ENCODE peak calls at places on chromosomes 7 and 10, in four cellular contexts. T is GM23338, C is transverse colon, A is prostate gland. R is an unnamed sample.

GRCh38 chr7:30970074-30970473 is 6.3 kb downstream of the GHRHR start:
- DNase-seq in T (no peak), A (no peak), C (no peak), R (no peak)

GRCh38 chr7:79398145-79398749 is 55.2 kb downstream of the MAGI2 start:
- DNase-seq in C (no peak), A (no peak), T (no peak), R (no peak)

GRCh38 chr7:30688718-30689221 is 6.5 kb upstream of the CRHR2 start:
- DNase-seq in C (peak), A (no peak), T (peak), R (no peak)

GRCh38 chr10:76869931-76870330 is 767.7 kb downstream of the KCNMA1 start:
- DNase-seq in A (no peak), C (no peak), T (no peak), R (no peak)

GRCh38 chr10:5479481-5480161 is 19.7 kb downstream of the CALML5 start:
- DNase-seq in A (no peak), C (no peak), T (no peak), R (no peak)

GRCh38 chr7:149866817-149867447 is 6.8 kb upstream of the ATP6V0E2 start:
- DNase-seq in C (no peak), T (no peak), A (no peak), R (no peak)

GRCh38 chr10:88810196-88810961 is 7.8 kb downstream of the LIPM start:
- DNase-seq in T (peak), C (no peak), A (peak), R (no peak)

GRCh38 chr7:151272410-151272809 is 23.9 kb upstream of the SMARCD3 start:
- DNase-seq in T (no peak), A (peak), C (no peak), R (no peak)

GRCh38 chr10:17847586-17848296 is 38.6 kb downstream of the MRC1 start:
- DNase-seq in T (peak), A (no peak), C (no peak), R (no peak)

GRCh38 chr7:2248984-2249694 is 7.1 kb downstream of the NUDT1 start:
- DNase-seq in C (peak), T (peak), A (no peak), R (no peak)

GRCh38 chr7:1867861-1868260 is 197.8 kb downstream of the ELFN1 start:
- DNase-seq in A (no peak), T (no peak), C (no peak), R (no peak)

GRCh38 chr7:135801877-135802276 is 53.3 kb upstream of the FAM180A start:
- DNase-seq in A (no peak), T (no peak), C (no peak), R (no peak)

GRCh38 chr10:96417432-96417831 is 58.6 kb upstream of the OPALIN start:
- DNase-seq in A (no peak), T (peak), C (no peak), R (peak)

GRCh38 chr10:124708246-124708779 is 35.9 kb downstream of the FAM53B start:
- DNase-seq in C (no peak), A (no peak), T (no peak), R (no peak)

GRCh38 chr10:10658157-10658556 is 359.5 kb upstream of the CELF2 start:
- DNase-seq in T (no peak), C (no peak), A (no peak), R (no peak)

GRCh38 chr10:114077347-114077746 is 33.7 kb downstream of the ADRB1 start:
- DNase-seq in A (no peak), T (no peak), C (no peak), R (no peak)

GRCh38 chr10:102927311-102928010 is 9.4 kb downstream of the CNNM2 start:
- DNase-seq in T (no peak), A (no peak), C (peak), R (no peak)

GRCh38 chr10:96387151-96387550 is 28.3 kb upstream of the OPALIN start:
- DNase-seq in C (no peak), T (no peak), A (no peak), R (no peak)

GRCh38 chr10:4810093-4810492 is 15.9 kb upstream of the AKR1E2 start:
- DNase-seq in C (no peak), A (no peak), T (no peak), R (no peak)

GRCh38 chr10:110643670-110644597 is at the start of gene RBM20:
- DNase-seq in A (no peak), T (peak), C (peak), R (no peak)

GRCh38 chr10:36676321-36677169 is 448.9 kb upstream of the ANKRD30A start:
- DNase-seq in A (no peak), T (no peak), C (no peak), R (no peak)

GRCh38 chr7:130231792-130232191 is 24.1 kb downstream of the SSMEM1 start:
- DNase-seq in T (no peak), C (no peak), A (no peak), R (no peak)

GRCh38 chr10:37728830-37729229 is 128.6 kb downstream of the ZNF248 start:
- DNase-seq in C (no peak), A (no peak), T (no peak), R (no peak)

GRCh38 chr7:101126651-101127459 is at the start of gene SERPINE1:
- DNase-seq in T (peak), A (peak), C (peak), R (no peak)
- TF ChIP-seq CTCF in T (peak), A (no peak), C (no peak), R (no peak)

GRCh38 chr10:80196950-80197315 is 8.4 kb downstream of the ANXA11 start:
- DNase-seq in A (no peak), T (no peak), C (no peak), R (no peak)

GRCh38 chr10:80197972-80198591 is 7.3 kb downstream of the ANXA11 start:
- DNase-seq in T (no peak), C (no peak), A (no peak), R (no peak)

GRCh38 chr10:80195046-80195574 is 10.2 kb downstream of the ANXA11 start:
- DNase-seq in T (no peak), C (no peak), A (no peak), R (no peak)

GRCh38 chr10:80194373-80195045 is 10.8 kb downstream of the ANXA11 start:
- DNase-seq in C (no peak), A (no peak), T (peak), R (no peak)

DNA sequence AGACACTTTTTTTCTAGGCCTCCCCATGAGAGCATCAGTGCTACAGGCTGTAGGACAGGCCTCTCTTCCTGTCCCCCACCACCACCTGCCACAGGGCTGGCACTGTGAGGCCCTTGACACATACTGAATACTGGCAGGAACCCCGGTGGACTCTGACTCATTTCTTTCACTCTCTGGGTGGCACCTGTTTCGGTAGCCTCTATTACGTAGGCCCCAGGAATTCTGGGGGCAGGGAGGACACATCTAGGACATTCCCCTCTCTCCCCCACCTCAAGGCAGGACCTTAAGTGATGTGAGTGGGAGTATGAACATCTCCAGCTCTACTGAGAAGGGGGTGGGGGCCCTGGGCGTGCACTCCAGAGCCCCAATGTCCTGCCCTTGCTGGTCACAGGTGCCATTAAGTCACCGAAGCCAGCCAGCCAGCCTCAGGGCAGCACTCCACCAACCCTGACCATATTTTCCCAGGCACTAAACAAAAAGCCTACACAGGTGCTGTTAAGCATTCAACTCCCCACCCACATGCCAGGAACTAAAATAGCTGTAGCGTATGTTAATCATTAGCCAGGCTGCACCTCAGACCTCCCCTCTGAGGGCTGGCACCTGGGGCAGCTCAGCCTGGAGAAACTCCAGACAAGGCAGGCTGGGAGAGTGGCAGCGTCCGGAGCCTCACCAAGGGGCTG is 8.9 kb downstream of the ANXA11 start:
- DNase-seq in A (peak), T (no peak), C (peak), R (no peak)
- TF ChIP-seq POLR2AphosphoS5 in A (peak), T (no peak), C (peak), R (no peak)

GRCh38 chr10:51010977-51011376 is 63.3 kb upstream of the PRKG1 start:
- DNase-seq in T (peak), A (no peak), C (no peak), R (no peak)
- TF ChIP-seq CTCF in T (peak), A (peak), C (peak), R (peak)

GRCh38 chr7:42231043-42231442 is 6.0 kb downstream of the GLI3 start:
- DNase-seq in C (no peak), A (no peak), T (no peak), R (no peak)

GRCh38 chr7:42233166-42233565 is 3.8 kb downstream of the GLI3 start:
- DNase-seq in C (no peak), A (no peak), T (no peak), R (no peak)

GRCh38 chr7:42234736-42235135 is 2.3 kb downstream of the GLI3 start:
- DNase-seq in A (no peak), T (no peak), C (no peak), R (no peak)

GRCh38 chr7:42233939-42234338 is 3.1 kb downstream of the GLI3 start:
- DNase-seq in A (no peak), T (no peak), C (no peak), R (no peak)

GRCh38 chr7:42232275-42232674 is 4.7 kb downstream of the GLI3 start:
- DNase-seq in A (no peak), C (no peak), T (peak), R (no peak)
- TF ChIP-seq POLR2AphosphoS5 in A (peak), C (peak), T (no peak), R (no peak)

GRCh38 chr7:83413831-83414230 is 235.1 kb downstream of the SEMA3E start:
- DNase-seq in T (no peak), A (no peak), C (no peak), R (no peak)

GRCh38 chr7:83419013-83419412 is 229.9 kb downstream of the SEMA3E start:
- DNase-seq in T (no peak), C (no peak), A (no peak), R (no peak)

GRCh38 chr7:83414947-83415346 is 234.0 kb downstream of the SEMA3E start:
- DNase-seq in A (no peak), T (no peak), C (no peak), R (no peak)

GRCh38 chr7:83413425-83413824 is 235.5 kb downstream of the SEMA3E start:
- DNase-seq in A (no peak), C (no peak), T (no peak), R (no peak)

DNA sequence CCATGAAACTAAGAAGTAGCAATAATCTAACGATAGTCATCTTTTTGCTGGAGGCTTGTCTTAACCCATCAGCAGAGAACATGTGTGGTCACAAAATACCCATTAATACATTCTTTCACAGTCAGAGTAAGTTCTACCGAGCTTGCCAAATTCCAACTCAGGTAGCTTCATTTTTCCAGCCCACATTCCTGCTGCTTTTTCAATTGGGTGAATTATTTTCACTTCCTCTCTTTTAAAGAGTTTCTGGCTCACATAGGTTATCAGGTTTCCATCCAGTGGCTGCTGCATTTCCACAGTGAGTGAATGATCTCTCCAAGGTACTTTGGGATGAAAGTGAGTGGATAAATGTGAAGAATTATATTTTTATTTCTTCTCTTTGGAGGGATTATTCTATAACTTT is 233.1 kb downstream of the SEMA3E start:
- DNase-seq in C (no peak), T (peak), A (peak), R (no peak)
- TF ChIP-seq CTCF in C (no peak), T (no peak), A (no peak), R (no peak)

GRCh38 chr7:116528008-116528789 is 3.4 kb downstream of the CAV1 start:
- DNase-seq in A (no peak), T (no peak), C (peak), R (no peak)
- TF ChIP-seq POLR2AphosphoS5 in A (no peak), T (no peak), C (no peak), R (peak)

DNA sequence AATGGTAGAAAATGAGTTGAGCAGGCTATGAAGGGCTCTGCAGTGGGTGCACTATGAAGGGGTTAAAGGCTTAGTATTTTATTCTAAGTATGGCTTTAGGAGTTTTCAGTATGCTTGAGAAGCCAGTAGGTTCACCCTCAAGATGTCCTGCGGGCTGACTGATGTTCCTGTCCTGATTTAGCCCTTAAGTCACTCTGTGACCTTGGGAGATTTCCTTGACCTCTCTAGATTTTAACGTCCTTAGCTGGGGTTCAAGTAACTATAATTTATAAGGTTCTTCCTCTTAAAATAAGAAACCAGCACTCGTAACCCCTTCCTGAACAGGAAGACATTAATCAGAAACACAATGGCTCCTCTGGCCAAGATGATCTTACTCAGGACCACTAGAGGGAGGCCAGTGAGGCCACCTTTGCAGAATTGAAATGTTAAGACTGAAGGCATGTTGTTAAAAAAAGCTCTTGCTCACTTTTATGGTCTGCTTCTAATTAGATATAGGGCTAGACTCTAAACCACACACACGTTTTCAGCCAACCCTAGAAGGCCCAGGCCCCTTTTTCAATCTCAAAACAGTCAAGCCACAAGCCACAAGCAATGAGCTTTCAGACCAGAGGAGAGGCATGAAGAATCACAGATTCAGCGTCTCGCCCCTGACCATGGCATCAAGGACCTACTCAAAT is 42.0 kb downstream of the CDK1 start:
- DNase-seq in T (peak), A (no peak), C (no peak), R (no peak)
- TF ChIP-seq CTCF in T (peak), A (no peak), C (peak), R (no peak)

GRCh38 chr7:35728412-35729060 is 33.6 kb upstream of the HERPUD2 start:
- DNase-seq in C (no peak), T (no peak), A (no peak), R (no peak)

GRCh38 chr7:35731349-35731748 is 36.4 kb upstream of the HERPUD2 start:
- DNase-seq in C (no peak), T (no peak), A (no peak), R (no peak)

GRCh38 chr7:35727571-35727970 is 32.6 kb upstream of the HERPUD2 start:
- DNase-seq in A (no peak), T (no peak), C (no peak), R (no peak)

GRCh38 chr7:35729061-35729783 is 34.3 kb upstream of the HERPUD2 start:
- DNase-seq in A (no peak), C (peak), T (no peak), R (no peak)

DNA sequence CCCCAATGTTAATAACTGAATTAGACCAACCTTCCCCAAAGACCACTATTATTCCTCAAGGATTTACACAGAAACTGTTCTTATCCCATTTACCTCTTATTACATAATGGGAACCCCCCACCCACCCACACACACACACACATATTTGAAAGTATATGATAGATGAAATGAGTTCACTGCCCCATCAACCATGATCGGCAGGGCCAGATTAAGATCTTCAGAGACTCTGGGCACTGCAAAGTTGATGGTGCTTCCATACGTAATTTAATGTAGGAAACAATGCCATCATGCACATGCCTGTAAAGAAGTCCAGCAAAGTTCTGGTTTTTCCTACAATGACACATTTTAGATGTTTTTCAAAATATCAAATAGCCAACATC is 35.0 kb upstream of the HERPUD2 start:
- DNase-seq in T (no peak), A (no peak), C (no peak), R (no peak)
- TF ChIP-seq POLR2AphosphoS5 in T (no peak), A (no peak), C (no peak), R (no peak)

R was measured in vagina.